ENCODE peak calls at places on chromosomes 2 and 18, in seven cellular contexts. I is H1, P is body of pancreas, F is Peyer's patch, L is esophagus muscularis mucosa, O is heart left ventricle, E is right lobe of liver. Z is an unnamed sample.
A peak's percentile ranks its signal among the peaks of the same experiment; 100 is the strongest.

GRCh38 chr2:45938649-45939511 is 287.4 kb downstream of the PRKCE start:
- DNase-seq in I (no peak), P (peak; percentile 85), F (peak; percentile 73), L (no peak), O (peak; percentile 75), E (peak; percentile 80), Z (no peak)

GRCh38 chr2:180208841-180209240 is 201.7 kb upstream of the CWC22 start:
- DNase-seq in I (no peak), P (no peak), F (no peak), L (no peak), O (no peak), E (no peak), Z (no peak)

GRCh38 chr2:9556121-9556869 is 665 bp upstream of the ADAM17 start:
- DNase-seq in I (no peak), P (no peak), F (no peak), L (no peak), O (no peak), E (no peak), Z (no peak)

GRCh38 chr2:161019311-161019710 is 140.9 kb upstream of the TANK start:
- DNase-seq in I (no peak), P (no peak), F (no peak), L (no peak), O (no peak), E (no peak), Z (no peak)

GRCh38 chr2:150135223-150135883 is 352.1 kb downstream of the RND3 start:
- DNase-seq in I (no peak), P (peak; percentile 86), F (no peak), L (no peak), O (no peak), E (peak; percentile 66), Z (no peak)

GRCh38 chr2:12202702-12203101 is 456.3 kb downstream of the LPIN1 start:
- DNase-seq in I (no peak), P (no peak), F (no peak), L (no peak), O (peak; percentile 58), E (no peak), Z (no peak)

GRCh38 chr2:123532999-123533398 is 492.1 kb upstream of the CNTNAP5 start:
- DNase-seq in I (no peak), P (no peak), F (no peak), L (no peak), O (no peak), E (no peak), Z (no peak)

GRCh38 chr2:140687825-140688224 is 1443.0 kb downstream of the LRP1B start:
- DNase-seq in I (no peak), P (no peak), F (no peak), L (no peak), O (no peak), E (no peak), Z (no peak)

GRCh38 chr2:190767821-190768220 is 112.8 kb upstream of the GLS start:
- DNase-seq in I (no peak), P (no peak), F (no peak), L (no peak), O (no peak), E (no peak), Z (no peak)

GRCh38 chr2:238138331-238139102 is at the start of gene KLHL30:
- DNase-seq in I (no peak), P (no peak), F (no peak), L (no peak), O (peak; percentile 89), E (no peak), Z (no peak)

GRCh38 chr18:62281684-62282083 is 43.4 kb upstream of the TNFRSF11A start:
- DNase-seq in I (no peak), P (no peak), F (no peak), L (no peak), O (no peak), E (no peak), Z (no peak)

GRCh38 chr2:8145385-8145784 is 536.5 kb upstream of the ID2 start:
- DNase-seq in I (no peak), P (no peak), F (no peak), L (no peak), O (no peak), E (no peak), Z (no peak)

GRCh38 chr2:164960159-164960558 is 4.8 kb upstream of the SLC38A11 start:
- DNase-seq in I (no peak), P (no peak), F (no peak), L (no peak), O (no peak), E (no peak), Z (no peak)

GRCh38 chr18:25921677-25922421 is 168.6 kb downstream of the SS18 start:
- DNase-seq in I (peak; percentile 72), P (peak; percentile 25), F (no peak), L (no peak), O (no peak), E (peak; percentile 54), Z (no peak)

GRCh38 chr2:65164379-65165023 is 34.6 kb upstream of the RAB1A start:
- DNase-seq in I (no peak), P (no peak), F (no peak), L (no peak), O (no peak), E (no peak), Z (no peak)

GRCh38 chr2:121346886-121347285 is 61.9 kb upstream of the TFCP2L1 start:
- DNase-seq in I (no peak), P (no peak), F (no peak), L (no peak), O (no peak), E (no peak), Z (no peak)

GRCh38 chr2:121349721-121350401 is 64.9 kb upstream of the TFCP2L1 start:
- DNase-seq in I (no peak), P (no peak), F (no peak), L (no peak), O (no peak), E (peak; percentile 9), Z (no peak)

GRCh38 chr2:121346407-121346806 is 61.4 kb upstream of the TFCP2L1 start:
- DNase-seq in I (no peak), P (no peak), F (no peak), L (no peak), O (no peak), E (no peak), Z (no peak)

GRCh38 chr2:121350402-121350775 is 65.4 kb upstream of the TFCP2L1 start:
- DNase-seq in I (no peak), P (no peak), F (no peak), L (no peak), O (no peak), E (no peak), Z (no peak)

DNA sequence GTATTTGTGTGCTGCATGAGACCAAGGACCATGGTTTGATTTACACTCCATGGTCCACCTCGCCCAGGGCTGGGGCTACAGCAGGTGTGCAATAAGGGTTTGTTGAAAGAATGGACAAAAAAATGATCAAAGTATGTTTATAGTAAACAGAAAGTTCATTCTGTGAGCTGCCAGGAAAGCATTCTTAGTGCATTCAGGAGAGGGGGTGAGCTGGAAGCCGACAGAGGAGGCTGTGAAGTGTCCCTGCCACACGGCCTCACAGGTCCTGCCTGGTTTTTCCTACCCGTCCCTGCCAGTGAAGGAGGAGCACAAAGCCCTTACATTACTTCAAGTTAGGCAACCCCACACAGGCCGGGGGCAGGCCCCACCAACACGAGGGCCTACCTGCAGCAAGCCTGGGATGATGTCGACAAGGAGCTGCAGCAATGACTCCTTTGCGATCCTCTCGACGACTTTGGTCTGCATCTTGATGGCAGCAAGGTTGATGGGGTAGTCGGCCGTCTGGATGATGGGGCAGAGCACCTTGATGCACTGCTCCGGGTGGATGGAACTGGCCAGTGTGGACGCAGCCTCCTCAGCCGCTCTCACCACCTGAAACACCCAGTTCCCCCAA is 63.2 kb upstream of the TFCP2L1 start:
- DNase-seq in I (no peak), P (no peak), F (no peak), L (no peak), O (no peak), E (peak; percentile 27), Z (no peak)
- H3K4me3 ChIP-seq in I (no peak overlapping the region), P (no peak overlapping the region), F (no peak overlapping the region), L (no peak overlapping the region), O (no peak overlapping the region), E (no peak overlapping the region), Z (no peak overlapping the region)

DNA sequence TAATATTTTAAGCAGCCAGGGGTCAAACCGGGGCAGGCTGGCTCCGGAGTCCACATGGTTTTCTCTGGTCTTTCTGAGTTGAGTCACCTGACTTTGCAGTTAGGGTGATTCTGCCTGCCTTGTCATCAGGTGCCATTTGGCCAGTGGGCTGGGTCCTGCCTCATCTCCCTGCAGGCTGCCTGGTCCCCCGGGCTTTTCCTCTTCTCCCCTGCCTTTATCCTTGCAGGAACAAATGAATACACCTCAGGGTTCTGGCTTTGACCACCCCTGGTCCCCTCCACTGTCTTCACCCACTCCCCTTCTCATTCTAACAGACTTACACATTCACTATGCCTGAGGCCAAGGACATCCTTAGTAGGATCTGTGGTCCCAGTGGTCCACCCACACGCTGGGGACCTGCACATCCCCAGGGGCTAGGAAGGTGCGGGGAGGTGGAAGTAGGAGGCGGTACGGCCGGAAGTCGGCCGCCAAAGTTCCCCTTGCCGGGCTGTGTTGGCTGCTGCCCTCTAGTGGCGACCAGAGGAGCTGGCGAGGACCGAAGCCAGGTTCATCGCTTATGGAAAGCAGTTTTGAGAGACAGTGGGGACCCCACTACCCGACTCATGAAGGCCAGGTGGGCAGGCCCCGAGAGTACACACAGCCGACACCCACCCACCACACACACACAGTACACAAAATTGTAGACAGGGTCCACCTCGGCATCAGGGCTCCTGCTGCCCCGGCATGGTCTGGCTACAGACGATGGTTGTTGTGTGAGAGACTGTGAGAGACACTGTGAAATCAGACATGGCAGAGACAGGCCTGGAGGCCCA is 6.3 kb upstream of the TEX261 start:
- DNase-seq in I (peak; percentile 86), P (peak; percentile 80), F (peak; percentile 82), L (no peak), O (peak; percentile 76), E (peak; percentile 80), Z (peak; percentile 97)
- TF ChIP-seq POLR2A in I (no peak), P (no peak), F (no peak), L (no peak), O (no peak), E (no peak), Z (no peak)

GRCh38 chr2:131056204-131056975 is 36.9 kb downstream of the FAM168B start:
- DNase-seq in I (no peak), P (no peak), F (no peak), L (no peak), O (no peak), E (no peak), Z (no peak)
- H3K36me3 ChIP-seq in I (peaks cover 71% of the 10 kb centered on the region), P (peaks cover 33% of the 10 kb centered on the region), F (no peaks in the 10 kb centered on the region), L (peaks cover 78% of the 10 kb centered on the region), O (peaks cover 42% of the 10 kb centered on the region), E (peaks cover 31% of the 10 kb centered on the region), Z (peaks cover 98% of the 10 kb centered on the region)

GRCh38 chr2:135820003-135820618 is 16.9 kb downstream of the LCT start:
- DNase-seq in I (no peak), P (no peak), F (no peak), L (no peak), O (no peak), E (no peak), Z (no peak)
- H3K4me3 ChIP-seq in I (no peak overlapping the region), P (no peak overlapping the region), F (no peak overlapping the region), L (no peak overlapping the region), O (no peak overlapping the region), E (no peak overlapping the region), Z (no peak overlapping the region)

Z was measured in spleen.